ENCODE peak calls at places on chromosomes 12 and 14, in ten cellular contexts. N is fibroblast of lung; U is uterus; K is spleen; M is CD4-positive, alpha-beta memory T cell; Y is NT2/D1; W is psoas muscle; P is small intestine; B is aorta; Q is IMR-90. F is an unnamed sample. For H3K9me3, the result is how much of the 10 kb centered on the place peaks cover.

GRCh38 chr12:9763025-9763424 is 2.3 kb upstream of the CD69 start:
- DNase-seq in N (no peak), U (no peak), K (no peak), M (peak), Y (no peak), W (no peak), P (no peak), B (no peak), Q (no peak), F (no peak)

GRCh38 chr12:45757172-45757571 is 27.7 kb downstream of the ARID2 start:
- DNase-seq in N (no peak), U (no peak), K (no peak), M (no peak), Y (no peak), W (no peak), P (no peak), B (no peak), Q (no peak), F (no peak)

GRCh38 chr12:111467092-111467861 is 61.6 kb downstream of the SH2B3 start:
- DNase-seq in N (peak), U (no peak), K (no peak), M (no peak), Y (no peak), W (no peak), P (no peak), B (no peak), Q (peak), F (no peak)

GRCh38 chr12:68342966-68343365 is 10.8 kb upstream of the MDM1 start:
- DNase-seq in N (no peak), U (no peak), K (no peak), M (no peak), Y (no peak), W (no peak), P (no peak), B (no peak), Q (no peak), F (no peak)

GRCh38 chr12:88237954-88238353 is 95.8 kb downstream of the TMTC3 start:
- DNase-seq in N (peak), U (no peak), K (no peak), M (no peak), Y (no peak), W (no peak), P (no peak), B (no peak), Q (peak), F (no peak)

GRCh38 chr12:54549774-54550451 is 512 bp downstream of the PDE1B start:
- DNase-seq in N (peak), U (no peak), K (peak), M (no peak), Y (no peak), W (no peak), P (no peak), B (peak), Q (no peak), F (no peak)

GRCh38 chr12:93015970-93016751 is 87.1 kb upstream of the EEA1 start:
- DNase-seq in N (no peak), U (no peak), K (no peak), M (no peak), Y (no peak), W (no peak), P (peak), B (no peak), Q (peak), F (no peak)

GRCh38 chr14:31241450-31242114 is 34.0 kb upstream of the HECTD1 start:
- DNase-seq in N (no peak), U (no peak), K (no peak), M (no peak), Y (no peak), W (no peak), P (no peak), B (no peak), Q (no peak), F (no peak)

GRCh38 chr12:69105101-69105613 is 134.2 kb upstream of the CPSF6 start:
- DNase-seq in N (no peak), U (no peak), K (no peak), M (no peak), Y (no peak), W (no peak), P (no peak), B (no peak), Q (no peak), F (no peak)

GRCh38 chr12:122888232-122888752 is 7.6 kb downstream of the VPS37B start:
- DNase-seq in N (peak), U (no peak), K (no peak), M (peak), Y (no peak), W (no peak), P (peak), B (no peak), Q (peak), F (peak)

GRCh38 chr14:32460267-32460666 is 131.2 kb downstream of the AKAP6 start:
- DNase-seq in N (no peak), U (no peak), K (no peak), M (no peak), Y (no peak), W (no peak), P (no peak), B (no peak), Q (no peak), F (no peak)

GRCh38 chr12:10891937-10892336 is 7.9 kb upstream of the PRH1 start:
- DNase-seq in N (no peak), U (no peak), K (no peak), M (no peak), Y (no peak), W (no peak), P (peak), B (no peak), Q (no peak), F (no peak)

GRCh38 chr14:103519043-103519836 is 3.4 kb downstream of the CKB start:
- DNase-seq in N (peak), U (peak), K (peak), M (no peak), Y (no peak), W (no peak), P (no peak), B (peak), Q (no peak), F (peak)

GRCh38 chr12:120856980-120857379 is 47.2 kb downstream of the SPPL3 start:
- DNase-seq in N (no peak), U (no peak), K (no peak), M (peak), Y (no peak), W (no peak), P (peak), B (no peak), Q (no peak), F (no peak)

GRCh38 chr12:57342207-57342691 is 88.6 kb downstream of the R3HDM2 start:
- DNase-seq in N (peak), U (no peak), K (no peak), M (no peak), Y (peak), W (no peak), P (no peak), B (no peak), Q (peak), F (no peak)

GRCh38 chr14:93155667-93156066 is 29.0 kb downstream of the MOAP1 start:
- DNase-seq in N (no peak), U (no peak), K (no peak), M (no peak), Y (no peak), W (no peak), P (no peak), B (no peak), Q (no peak), F (no peak)

GRCh38 chr14:102764220-102764671 is 13.0 kb upstream of the TRAF3 start:
- DNase-seq in N (no peak), U (no peak), K (no peak), M (no peak), Y (no peak), W (no peak), P (no peak), B (no peak), Q (no peak), F (no peak)

GRCh38 chr14:24297190-24297964 is 2.2 kb downstream of the DHRS1 start:
- DNase-seq in N (no peak), U (no peak), K (no peak), M (no peak), Y (no peak), W (no peak), P (peak), B (no peak), Q (peak), F (no peak)

GRCh38 chr14:24145219-24145618 is 1.2 kb downstream of the PSME2 start:
- DNase-seq in N (no peak), U (no peak), K (peak), M (no peak), Y (no peak), W (no peak), P (no peak), B (no peak), Q (no peak), F (no peak)

GRCh38 chr12:104673294-104674062 is 216.7 kb downstream of the CHST11 start:
- DNase-seq in N (no peak), U (no peak), K (no peak), M (no peak), Y (no peak), W (no peak), P (no peak), B (no peak), Q (no peak), F (no peak)

GRCh38 chr12:55659486-55660385 is 23.0 kb downstream of the OR10P1 start:
- DNase-seq in N (peak), U (no peak), K (no peak), M (no peak), Y (no peak), W (no peak), P (peak), B (no peak), Q (peak), F (no peak)

GRCh38 chr14:45716506-45716905 is 463.5 kb upstream of the MIS18BP1 start:
- DNase-seq in N (no peak), U (no peak), K (no peak), M (no peak), Y (peak), W (no peak), P (no peak), B (no peak), Q (no peak), F (no peak)

GRCh38 chr12:3885179-3886094 is 12.2 kb upstream of the PARP11 start:
- DNase-seq in N (peak), U (peak), K (no peak), M (peak), Y (peak), W (no peak), P (peak), B (no peak), Q (peak), F (no peak)

GRCh38 chr12:6982532-6982931 is 11.8 kb downstream of the EMG1 start:
- DNase-seq in N (no peak), U (no peak), K (no peak), M (no peak), Y (no peak), W (no peak), P (no peak), B (no peak), Q (no peak), F (no peak)

GRCh38 chr12:57724003-57724935 is 14.3 kb downstream of the AGAP2 start:
- DNase-seq in N (no peak), U (no peak), K (no peak), M (no peak), Y (no peak), W (no peak), P (no peak), B (peak), Q (no peak), F (no peak)

GRCh38 chr14:100706860-100707259 is 19.8 kb upstream of the DLK1 start:
- DNase-seq in N (no peak), U (no peak), K (no peak), M (no peak), Y (no peak), W (no peak), P (no peak), B (no peak), Q (no peak), F (no peak)

GRCh38 chr12:70640901-70641300 is 3.7 kb upstream of the PTPRB start:
- DNase-seq in N (no peak), U (no peak), K (no peak), M (no peak), Y (no peak), W (no peak), P (no peak), B (no peak), Q (no peak), F (no peak)

GRCh38 chr12:133235401-133236112 is at the start of gene ANHX:
- DNase-seq in N (no peak), U (no peak), K (no peak), M (no peak), Y (no peak), W (no peak), P (no peak), B (no peak), Q (no peak), F (no peak)

GRCh38 chr14:53621986-53622385 is 334.6 kb downstream of the BMP4 start:
- DNase-seq in N (no peak), U (no peak), K (no peak), M (no peak), Y (no peak), W (no peak), P (no peak), B (no peak), Q (peak), F (no peak)

GRCh38 chr14:36662543-36663403 is 1.1 kb downstream of the PAX9 start:
- DNase-seq in N (no peak), U (no peak), K (no peak), M (no peak), Y (no peak), W (peak), P (no peak), B (peak), Q (no peak), F (peak)

GRCh38 chr12:41190360-41190759 is 2.2 kb downstream of the PDZRN4 start:
- DNase-seq in N (peak), U (no peak), K (no peak), M (no peak), Y (no peak), W (no peak), P (no peak), B (no peak), Q (no peak), F (no peak)

GRCh38 chr14:35331605-35332516 is 39.7 kb downstream of the PSMA6 start:
- DNase-seq in N (peak), U (no peak), K (no peak), M (no peak), Y (no peak), W (no peak), P (peak), B (no peak), Q (peak), F (peak)

GRCh38 chr12:45244561-45245348 is 28.9 kb downstream of the ANO6 start:
- DNase-seq in N (no peak), U (no peak), K (no peak), M (peak), Y (no peak), W (no peak), P (no peak), B (no peak), Q (peak), F (no peak)

GRCh38 chr14:68941820-68942219 is 37.3 kb downstream of the ACTN1 start:
- DNase-seq in N (peak), U (no peak), K (no peak), M (no peak), Y (no peak), W (no peak), P (no peak), B (peak), Q (peak), F (no peak)

GRCh38 chr12:92471551-92471950 is 231.2 kb upstream of the PLEKHG7 start:
- DNase-seq in N (no peak), U (no peak), K (no peak), M (no peak), Y (no peak), W (no peak), P (no peak), B (no peak), Q (no peak), F (no peak)

GRCh38 chr14:33612184-33612479 is 338.7 kb downstream of the EGLN3 start:
- DNase-seq in N (no peak), U (no peak), K (no peak), M (no peak), Y (peak), W (no peak), P (no peak), B (no peak), Q (no peak), F (no peak)

GRCh38 chr12:124512667-124513296 is 54.6 kb downstream of the NCOR2 start:
- DNase-seq in N (peak), U (peak), K (no peak), M (no peak), Y (peak), W (peak), P (peak), B (peak), Q (peak), F (peak)

GRCh38 chr12:68236421-68237059 is 10.9 kb upstream of the IL26 start:
- DNase-seq in N (no peak), U (no peak), K (no peak), M (peak), Y (no peak), W (no peak), P (peak), B (no peak), Q (no peak), F (no peak)

GRCh38 chr12:20656600-20656999 is 38.5 kb upstream of the SLCO1C1 start:
- DNase-seq in N (no peak), U (no peak), K (no peak), M (no peak), Y (no peak), W (no peak), P (no peak), B (no peak), Q (no peak), F (no peak)
- H3K9me3 ChIP-seq in N (under half), U (under half), K (under half), M (under half), Y (under half), W (under half), P (under half), B (under half), Q (under half), F (under half)

GRCh38 chr14:29035129-29035528 is 268.5 kb downstream of the FOXG1 start:
- DNase-seq in N (no peak), U (no peak), K (no peak), M (no peak), Y (no peak), W (no peak), P (no peak), B (no peak), Q (no peak), F (no peak)
- H3K9me3 ChIP-seq in N (under half), U (under half), K (under half), M (under half), Y (under half), W (under half), P (under half), B (under half), Q (under half), F (under half)

GRCh38 chr14:65533736-65534404 is 121.3 kb downstream of the FUT8 start:
- DNase-seq in N (no peak), U (no peak), K (no peak), M (no peak), Y (no peak), W (no peak), P (no peak), B (no peak), Q (no peak), F (no peak)
- H3K9me3 ChIP-seq in N (under half), U (under half), K (under half), M (under half), Y (under half), W (under half), P (under half), B (under half), Q (under half), F (under half)

DNA sequence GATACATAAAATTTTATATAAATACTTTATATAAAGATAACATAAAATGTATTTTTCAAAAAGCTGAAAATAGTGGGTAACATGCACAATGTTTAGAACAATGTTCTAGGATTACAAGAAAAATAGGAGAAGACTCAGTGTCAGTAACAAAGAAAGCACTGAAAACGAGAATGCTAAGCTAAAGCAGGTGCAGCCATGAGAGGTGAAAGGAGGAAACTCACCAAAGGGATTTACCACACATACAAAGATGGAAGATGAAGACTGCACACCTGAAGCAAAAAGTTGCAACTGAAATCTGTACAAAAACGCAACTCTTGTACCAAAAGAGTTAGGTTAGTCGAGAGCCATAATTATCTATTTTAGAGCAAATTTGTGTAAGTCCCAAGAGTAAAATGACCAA is 1176.1 kb downstream of the LRFN5 start:
- DNase-seq in N (no peak), U (no peak), K (no peak), M (no peak), Y (no peak), W (no peak), P (no peak), B (no peak), Q (no peak), F (no peak)
- H3K9me3 ChIP-seq in N (under half), U (under half), K (under half), M (under half), Y (under half), W (under half), P (under half), B (under half), Q (under half), F (under half)

GRCh38 chr14:105851716-105852377 is 325.5 kb downstream of the TMEM121 start:
- DNase-seq in N (no peak), U (no peak), K (peak), M (no peak), Y (no peak), W (no peak), P (no peak), B (peak), Q (no peak), F (peak)

GRCh38 chr14:105849933-105850626 is 323.7 kb downstream of the TMEM121 start:
- DNase-seq in N (no peak), U (no peak), K (peak), M (no peak), Y (no peak), W (no peak), P (no peak), B (no peak), Q (no peak), F (no peak)

GRCh38 chr14:105853089-105853906 is 326.9 kb downstream of the TMEM121 start:
- DNase-seq in N (no peak), U (peak), K (peak), M (no peak), Y (no peak), W (no peak), P (no peak), B (peak), Q (no peak), F (no peak)

GRCh38 chr14:105852378-105853088 is 326.1 kb downstream of the TMEM121 start:
- DNase-seq in N (no peak), U (no peak), K (peak), M (no peak), Y (no peak), W (no peak), P (no peak), B (peak), Q (no peak), F (peak)

DNA sequence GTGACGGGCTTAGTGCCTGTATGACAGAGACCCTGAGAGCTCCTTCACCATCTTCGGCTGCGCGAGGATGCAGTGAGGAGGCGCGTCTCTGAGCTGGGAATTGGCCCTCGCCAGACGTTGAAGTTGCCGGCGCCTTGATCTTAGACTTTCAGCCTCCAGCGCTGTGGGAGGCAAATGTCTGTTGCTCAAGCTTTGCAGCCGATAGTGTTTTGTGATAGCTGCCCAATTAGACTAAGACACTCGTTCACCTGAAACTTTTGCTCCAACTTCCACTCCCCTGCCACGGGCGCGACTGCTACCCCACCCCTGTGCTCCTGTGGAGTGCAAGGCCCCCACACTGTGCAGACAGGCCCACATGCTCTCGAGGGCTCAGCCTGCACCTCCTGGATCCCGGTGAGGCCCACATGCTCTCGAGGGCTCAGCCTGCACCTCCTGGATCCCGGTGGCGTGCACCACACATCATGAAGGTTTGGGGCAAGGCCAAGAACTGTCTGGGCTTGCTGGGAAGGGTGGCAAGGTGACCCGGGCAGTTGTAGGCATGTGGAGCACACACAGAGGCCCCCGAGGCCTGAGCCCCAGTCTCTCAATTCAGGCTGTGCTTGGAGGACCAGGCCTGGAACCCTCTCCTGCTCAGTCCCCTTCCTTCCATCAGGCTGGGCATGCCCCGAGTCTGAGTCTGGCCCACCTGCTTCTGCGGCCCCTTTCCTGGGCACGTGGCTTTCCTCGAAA is 324.6 kb downstream of the TMEM121 start:
- DNase-seq in N (no peak), U (no peak), K (peak), M (no peak), Y (no peak), W (no peak), P (no peak), B (peak), Q (no peak), F (no peak)
- H3K9me3 ChIP-seq in N (under half), U (under half), K (under half), M (under half), Y (under half), W (under half), P (under half), B (under half), Q (half or more), F (under half)

F was measured in suprapubic skin.